ENCODE peak calls at places on chromosomes 6 and 20, in five cellular contexts. Z is lower lobe of right lung, Y is H9, T is brain microvascular endothelial cell, V is CD14-positive monocyte. O is an unnamed sample.

GRCh38 chr20:18971121-18971520 is 157.5 kb downstream of the SCP2D1 start:
- DNase-seq in Z (no peak), Y (no peak), T (no peak), V (no peak), O (no peak)

GRCh38 chr6:87436435-87436834 is 28.7 kb downstream of the CFAP206 start:
- DNase-seq in Z (no peak), Y (peak), T (peak), V (no peak), O (peak)

GRCh38 chr20:35515949-35516645 is 13.4 kb downstream of the C20orf173 start:
- DNase-seq in Z (no peak), Y (no peak), T (peak), V (no peak), O (no peak)

GRCh38 chr6:34654061-34654460 is 42.5 kb downstream of the ILRUN start:
- DNase-seq in Z (no peak), Y (no peak), T (no peak), V (no peak), O (no peak)

GRCh38 chr6:142871910-142872331 is 73.1 kb downstream of the HIVEP2 start:
- DNase-seq in Z (no peak), Y (no peak), T (peak), V (peak), O (no peak)

GRCh38 chr6:20572940-20573339 is 38.7 kb downstream of the CDKAL1 start:
- DNase-seq in Z (no peak), Y (no peak), T (peak), V (no peak), O (no peak)

GRCh38 chr6:148240463-148240845 is 102.2 kb upstream of the SASH1 start:
- DNase-seq in Z (no peak), Y (no peak), T (peak), V (no peak), O (no peak)

GRCh38 chr6:5565976-5566375 is 304.7 kb downstream of the FARS2 start:
- DNase-seq in Z (no peak), Y (no peak), T (no peak), V (no peak), O (no peak)

GRCh38 chr6:170102038-170102437 is 188.8 kb downstream of the DLL1 start:
- DNase-seq in Z (no peak), Y (peak), T (no peak), V (peak), O (no peak)

GRCh38 chr6:149332602-149333311 is 15.2 kb downstream of the TAB2 start:
- DNase-seq in Z (no peak), Y (no peak), T (no peak), V (no peak), O (no peak)

GRCh38 chr6:107668826-107669474 is 155.2 kb downstream of the SCML4 start:
- DNase-seq in Z (no peak), Y (no peak), T (no peak), V (no peak), O (no peak)

GRCh38 chr6:113776998-113777397 is 80.1 kb upstream of the MARCKS start:
- DNase-seq in Z (no peak), Y (peak), T (peak), V (no peak), O (no peak)

GRCh38 chr6:34506718-34507117 is 40.8 kb downstream of the PACSIN1 start:
- DNase-seq in Z (peak), Y (no peak), T (no peak), V (no peak), O (no peak)

GRCh38 chr6:16711551-16712249 is 49.6 kb downstream of the ATXN1 start:
- DNase-seq in Z (no peak), Y (no peak), T (no peak), V (no peak), O (no peak)

GRCh38 chr6:384898-385297 is 6.7 kb upstream of the IRF4 start:
- DNase-seq in Z (no peak), Y (no peak), T (no peak), V (no peak), O (no peak)

GRCh38 chr20:59577037-59577808 is 27.1 kb upstream of the PHACTR3 start:
- DNase-seq in Z (no peak), Y (no peak), T (no peak), V (no peak), O (no peak)

GRCh38 chr20:5920581-5920980 is 29.8 kb downstream of the TRMT6 start:
- DNase-seq in Z (no peak), Y (no peak), T (no peak), V (no peak), O (no peak)

GRCh38 chr6:143561105-143561704 is 49.7 kb upstream of the FUCA2 start:
- DNase-seq in Z (no peak), Y (no peak), T (no peak), V (no peak), O (no peak)

GRCh38 chr6:30111266-30111856 is 1.5 kb downstream of the TRIM31 start:
- DNase-seq in Z (no peak), Y (no peak), T (no peak), V (no peak), O (no peak)

GRCh38 chr6:1792989-1793388 is 183.3 kb downstream of the FOXC1 start:
- DNase-seq in Z (no peak), Y (peak), T (no peak), V (no peak), O (peak)

GRCh38 chr6:110949679-110950285 is 8.7 kb upstream of the GTF3C6 start:
- DNase-seq in Z (no peak), Y (no peak), T (no peak), V (no peak), O (no peak)

GRCh38 chr6:116483616-116484015 is 22.4 kb downstream of the CALHM6 start:
- DNase-seq in Z (no peak), Y (no peak), T (no peak), V (no peak), O (no peak)

GRCh38 chr20:10077081-10077471 is 42.3 kb downstream of the ANKEF1 start:
- DNase-seq in Z (no peak), Y (peak), T (no peak), V (no peak), O (no peak)

GRCh38 chr6:148508401-148509151 is 165.9 kb downstream of the SASH1 start:
- DNase-seq in Z (no peak), Y (no peak), T (no peak), V (no peak), O (no peak)

GRCh38 chr6:35096129-35096852 is 44.8 kb downstream of the TCP11 start:
- DNase-seq in Z (no peak), Y (no peak), T (peak), V (no peak), O (no peak)

GRCh38 chr6:8628063-8628462 is 192.7 kb upstream of the SLC35B3 start:
- DNase-seq in Z (no peak), Y (no peak), T (no peak), V (no peak), O (no peak)

GRCh38 chr6:106637718-106638341 is 8.5 kb downstream of the QRSL1 start:
- DNase-seq in Z (no peak), Y (no peak), T (no peak), V (no peak), O (no peak)

GRCh38 chr20:6819599-6819998 is 52.1 kb downstream of the BMP2 start:
- DNase-seq in Z (no peak), Y (no peak), T (no peak), V (no peak), O (no peak)

GRCh38 chr6:111338843-111339242 is 144.2 kb downstream of the REV3L start:
- DNase-seq in Z (no peak), Y (no peak), T (no peak), V (no peak), O (no peak)

GRCh38 chr6:111862727-111863126 is 10.5 kb downstream of the FYN start:
- DNase-seq in Z (no peak), Y (peak), T (no peak), V (no peak), O (no peak)

DNA sequence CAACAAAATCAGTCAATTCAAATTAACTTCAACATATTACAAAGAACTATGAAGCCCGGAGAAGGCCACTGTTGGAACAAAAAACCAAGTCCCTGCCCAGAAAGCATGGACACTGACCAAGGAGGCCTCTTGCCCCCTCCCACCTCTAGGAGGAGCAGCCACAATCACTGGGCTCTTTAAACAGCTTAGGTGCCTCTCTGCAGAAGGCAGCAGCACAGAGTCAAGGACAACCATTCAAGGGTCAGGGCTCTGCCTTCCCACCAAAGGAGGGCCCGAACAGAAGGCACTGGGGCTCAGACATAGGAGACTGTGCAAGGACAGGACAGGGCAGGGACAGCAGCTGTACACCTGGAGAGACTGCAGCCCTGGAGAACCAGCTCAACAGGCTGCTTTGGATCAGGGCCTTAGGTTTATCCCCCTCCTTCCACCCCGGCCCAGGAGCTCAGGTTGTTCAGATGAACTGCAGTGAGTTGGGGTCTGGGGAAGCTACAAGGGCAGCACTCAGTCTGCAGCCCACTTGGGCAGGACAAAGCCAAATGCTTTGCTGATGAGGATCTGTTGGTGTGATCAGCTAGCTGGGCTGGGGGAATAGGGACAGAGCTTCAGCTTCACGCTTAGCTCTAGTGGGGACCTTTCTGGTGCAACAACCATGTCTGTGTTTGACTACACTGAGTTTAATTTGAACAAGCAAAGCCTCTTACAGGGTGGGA is 17.8 kb downstream of the TOMM34 start:
- DNase-seq in Z (no peak), Y (no peak), T (no peak), V (no peak), O (no peak)
- TF ChIP-seq CTCF in Z (no peak), Y (peak), T (peak), V (no peak), O (no peak)

DNA sequence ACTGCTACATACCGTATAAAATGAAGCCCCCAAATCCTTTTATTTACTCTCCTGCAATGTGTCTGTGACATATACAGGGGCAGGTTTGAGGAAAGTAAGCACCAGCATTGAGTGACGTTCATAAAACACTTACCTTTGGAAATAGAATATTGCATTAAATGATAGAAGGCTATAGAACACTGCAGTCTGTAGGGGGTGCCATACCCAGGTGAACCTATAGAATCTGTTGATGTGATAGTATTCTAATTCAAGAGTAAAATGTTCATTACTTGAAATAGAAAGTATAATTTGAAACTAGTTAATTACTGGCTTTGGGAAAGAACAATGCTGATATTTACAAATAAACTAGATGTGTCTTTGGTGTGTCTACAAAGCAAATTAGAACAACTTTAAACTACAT is 47.0 kb upstream of the PRL start:
- DNase-seq in Z (no peak), Y (no peak), T (no peak), V (no peak), O (no peak)
- TF ChIP-seq CTCF in Z (no peak), Y (peak), T (peak), V (no peak), O (no peak)

GRCh38 chr6:70901324-70901723 is 55.5 kb downstream of the B3GAT2 start:
- DNase-seq in Z (no peak), Y (no peak), T (no peak), V (no peak), O (no peak)
- TF ChIP-seq CTCF in Z (no peak), Y (peak), T (peak), V (peak), O (peak)

DNA sequence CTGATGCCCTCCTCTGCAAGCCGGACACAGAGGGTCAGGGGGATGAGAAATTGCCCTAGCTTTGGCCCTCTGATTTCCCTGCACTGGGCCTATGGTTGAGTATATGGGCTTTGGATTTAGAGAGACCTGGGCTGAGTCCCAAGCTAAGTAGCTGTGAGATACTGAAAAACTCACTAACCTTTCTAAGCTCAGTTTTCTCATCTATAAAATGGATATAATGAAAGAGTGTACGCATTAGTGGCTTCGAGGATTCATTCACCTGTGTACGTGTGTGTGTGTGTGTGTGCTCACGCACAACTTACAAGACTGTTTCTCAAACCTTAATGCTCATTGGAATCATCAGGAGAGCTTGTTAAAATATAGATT is 12.7 kb upstream of the RBPJL start:
- DNase-seq in Z (no peak), Y (no peak), T (no peak), V (no peak), O (no peak)
- TF ChIP-seq CTCF in Z (peak), Y (no peak), T (no peak), V (peak), O (no peak)

GRCh38 chr20:63955846-63956663 is at the start of gene UCKL1:
- DNase-seq in Z (peak), Y (peak), T (peak), V (peak), O (peak)
- TF ChIP-seq CTCF in Z (no peak), Y (no peak), T (no peak), V (peak), O (no peak)

GRCh38 chr20:881051-881820 is 34.9 kb downstream of the ANGPT4 start:
- DNase-seq in Z (no peak), Y (no peak), T (peak), V (peak), O (peak)

GRCh38 chr20:888057-888456 is 28.1 kb downstream of the ANGPT4 start:
- DNase-seq in Z (no peak), Y (no peak), T (no peak), V (no peak), O (no peak)

GRCh38 chr20:889110-889509 is 27.0 kb downstream of the ANGPT4 start:
- DNase-seq in Z (no peak), Y (no peak), T (no peak), V (no peak), O (peak)

GRCh38 chr20:887137-887536 is 29.0 kb downstream of the ANGPT4 start:
- DNase-seq in Z (no peak), Y (no peak), T (no peak), V (no peak), O (no peak)

GRCh38 chr20:884983-885952 is 30.9 kb downstream of the ANGPT4 start:
- DNase-seq in Z (no peak), Y (peak), T (peak), V (no peak), O (peak)
- TF ChIP-seq CTCF in Z (no peak), Y (peak), T (peak), V (peak), O (no peak)

DNA sequence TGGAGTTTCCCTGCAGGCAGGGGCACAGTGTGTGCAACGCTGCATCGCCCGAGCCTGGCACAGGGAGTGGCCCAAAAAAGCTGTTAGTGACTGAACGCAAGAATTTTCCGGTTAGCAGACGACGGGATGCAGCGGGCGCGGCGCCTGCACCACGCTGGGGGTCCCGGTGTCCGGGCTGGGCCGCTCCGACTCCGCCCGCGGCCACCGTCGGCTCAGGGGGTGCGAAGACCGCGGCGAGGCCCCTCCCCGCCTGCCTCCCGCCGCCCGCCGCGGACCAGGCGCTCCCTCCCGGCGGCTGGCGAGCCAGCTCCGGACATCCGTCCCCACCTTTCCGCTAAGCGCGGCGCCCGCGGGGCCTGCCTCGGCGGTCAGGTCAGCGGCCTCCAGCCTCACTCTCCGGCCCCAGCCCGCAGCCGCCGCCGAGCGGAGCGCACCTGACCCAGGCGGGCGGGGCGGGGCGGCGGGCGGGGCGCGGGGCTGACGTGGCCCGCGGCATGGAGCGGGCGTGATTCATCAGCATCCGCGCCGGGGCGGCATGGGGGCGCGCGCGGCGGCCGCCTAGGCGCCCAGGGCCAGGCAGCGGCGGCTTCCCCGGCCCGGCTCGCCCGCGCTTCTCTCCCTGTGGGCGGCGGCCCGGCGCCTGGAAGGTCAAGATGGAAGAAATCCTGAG is at the start of gene ARFGEF3:
- DNase-seq in Z (peak), Y (peak), T (no peak), V (no peak), O (no peak)
- TF ChIP-seq CTCF in Z (no peak), Y (no peak), T (no peak), V (no peak), O (no peak)

GRCh38 chr20:46771195-46771588 is 61.7 kb downstream of the SLC2A10 start:
- DNase-seq in Z (no peak), Y (no peak), T (no peak), V (no peak), O (no peak)

GRCh38 chr20:46774943-46775560 is 65.6 kb downstream of the SLC2A10 start:
- DNase-seq in Z (no peak), Y (no peak), T (no peak), V (no peak), O (no peak)

GRCh38 chr20:46770330-46771194 is 61.1 kb downstream of the SLC2A10 start:
- DNase-seq in Z (no peak), Y (no peak), T (no peak), V (no peak), O (no peak)

GRCh38 chr20:46773680-46774079 is 64.2 kb downstream of the SLC2A10 start:
- DNase-seq in Z (no peak), Y (no peak), T (no peak), V (no peak), O (peak)

GRCh38 chr20:46772901-46773300 is 63.5 kb downstream of the SLC2A10 start:
- DNase-seq in Z (no peak), Y (no peak), T (no peak), V (no peak), O (no peak)
- TF ChIP-seq CTCF in Z (no peak), Y (peak), T (peak), V (no peak), O (no peak)

GRCh38 chr6:36594029-36594815 is at the start of gene SRSF3:
- DNase-seq in Z (peak), Y (peak), T (peak), V (peak), O (peak)
- TF ChIP-seq CTCF in Z (peak), Y (peak), T (peak), V (peak), O (no peak)